ENCODE peak calls at places on chromosome 4, in four cellular contexts. F is upper lobe of right lung, P is Caco-2, X is BJ. Z is an unnamed sample.

GRCh38 chr4:10622728-10623127 is 61.8 kb downstream of the CLNK start:
- DNase-seq in F (no peak), P (no peak), X (no peak), Z (no peak)

GRCh38 chr4:40621229-40621591 is 8.5 kb downstream of the RBM47 start:
- DNase-seq in F (no peak), P (no peak), X (no peak), Z (peak)

GRCh38 chr4:22339491-22339890 is 176.4 kb downstream of the ADGRA3 start:
- DNase-seq in F (no peak), P (no peak), X (no peak), Z (no peak)

GRCh38 chr4:3238721-3239120 is 10.2 kb upstream of the MSANTD1 start:
- DNase-seq in F (no peak), P (no peak), X (no peak), Z (no peak)

GRCh38 chr4:7860600-7861158 is 79.0 kb downstream of the AFAP1 start:
- DNase-seq in F (no peak), P (no peak), X (no peak), Z (no peak)

GRCh38 chr4:14434916-14435315 is 567.4 kb upstream of the CPEB2 start:
- DNase-seq in F (no peak), P (no peak), X (no peak), Z (no peak)

GRCh38 chr4:16083217-16084191 is at the start of gene PROM1:
- DNase-seq in F (peak), P (peak), X (no peak), Z (no peak)

GRCh38 chr4:142236268-142236667 is 599.9 kb downstream of the IL15 start:
- DNase-seq in F (no peak), P (no peak), X (no peak), Z (no peak)

GRCh38 chr4:25330905-25331816 is 18.6 kb downstream of the ZCCHC4 start:
- DNase-seq in F (no peak), P (no peak), X (no peak), Z (no peak)

GRCh38 chr4:17497890-17498523 is 13.9 kb downstream of the QDPR start:
- DNase-seq in F (peak), P (no peak), X (no peak), Z (no peak)

GRCh38 chr4:83617371-83618021 is 81.6 kb downstream of the GPAT3 start:
- DNase-seq in F (no peak), P (no peak), X (no peak), Z (no peak)

GRCh38 chr4:98688416-98689290 is 30.2 kb upstream of the TSPAN5 start:
- DNase-seq in F (no peak), P (no peak), X (peak), Z (peak)

GRCh38 chr4:140724780-140725179 is 31.4 kb downstream of the TBC1D9 start:
- DNase-seq in F (no peak), P (no peak), X (no peak), Z (no peak)

GRCh38 chr4:38464328-38464727 is 199.7 kb upstream of the KLF3 start:
- DNase-seq in F (no peak), P (no peak), X (no peak), Z (no peak)

GRCh38 chr4:3630136-3630933 is 98.1 kb upstream of the LRPAP1 start:
- DNase-seq in F (no peak), P (no peak), X (no peak), Z (no peak)

GRCh38 chr4:129261584-129261983 is 165.6 kb downstream of the C4orf33 start:
- DNase-seq in F (no peak), P (no peak), X (no peak), Z (no peak)

GRCh38 chr4:129264008-129264657 is 168.2 kb downstream of the C4orf33 start:
- DNase-seq in F (no peak), P (no peak), X (no peak), Z (no peak)
- H3K4me3 ChIP-seq in F (no peak), P (no peak), X (no peak), Z (no peak)

GRCh38 chr4:116531026-116531425 is 554.4 kb downstream of the TRAM1L1 start:
- DNase-seq in F (no peak), P (no peak), X (no peak), Z (no peak)

GRCh38 chr4:116537828-116538227 is 547.5 kb downstream of the TRAM1L1 start:
- DNase-seq in F (no peak), P (no peak), X (no peak), Z (no peak)

GRCh38 chr4:116529129-116529528 is 556.2 kb downstream of the TRAM1L1 start:
- DNase-seq in F (no peak), P (no peak), X (no peak), Z (no peak)

GRCh38 chr4:116531870-116532269 is 553.5 kb downstream of the TRAM1L1 start:
- DNase-seq in F (no peak), P (no peak), X (no peak), Z (no peak)
- H3K4me3 ChIP-seq in F (no peak), P (no peak), X (no peak), Z (no peak)

DNA sequence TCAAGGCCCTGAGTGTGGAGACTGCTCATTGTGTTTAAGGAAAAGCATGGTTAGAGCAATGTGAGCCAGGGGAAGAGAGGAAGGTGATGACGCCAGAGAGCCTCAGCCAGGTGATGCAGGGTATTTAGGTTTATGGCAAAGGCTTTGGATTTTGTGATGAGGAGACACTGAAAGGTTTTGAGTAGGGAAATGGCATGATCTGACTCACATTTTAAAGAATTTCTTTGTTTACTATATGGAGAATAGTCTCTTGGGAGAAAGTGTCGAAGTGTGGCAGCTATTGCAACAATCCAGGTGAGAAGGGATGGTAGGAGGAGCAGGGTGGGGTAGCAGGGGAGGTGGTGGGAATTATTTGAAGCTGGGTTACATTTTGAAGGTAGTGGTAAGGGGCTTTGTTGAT is 293.4 kb upstream of the IGFBP7 start:
- DNase-seq in F (no peak), P (no peak), X (no peak), Z (no peak)
- H3K4me3 ChIP-seq in F (no peak), P (no peak), X (no peak), Z (no peak)

GRCh38 chr4:121096629-121097028 is 24.3 kb upstream of the NDNF start:
- DNase-seq in F (no peak), P (no peak), X (peak), Z (no peak)

GRCh38 chr4:121096174-121096573 is 23.8 kb upstream of the NDNF start:
- DNase-seq in F (no peak), P (no peak), X (no peak), Z (no peak)

GRCh38 chr4:121094297-121094966 is 22.1 kb upstream of the NDNF start:
- DNase-seq in F (no peak), P (no peak), X (no peak), Z (no peak)

GRCh38 chr4:121100093-121100775 is 27.9 kb upstream of the NDNF start:
- DNase-seq in F (no peak), P (no peak), X (no peak), Z (no peak)
- H3K4me3 ChIP-seq in F (no peak), P (no peak), X (no peak), Z (no peak)

DNA sequence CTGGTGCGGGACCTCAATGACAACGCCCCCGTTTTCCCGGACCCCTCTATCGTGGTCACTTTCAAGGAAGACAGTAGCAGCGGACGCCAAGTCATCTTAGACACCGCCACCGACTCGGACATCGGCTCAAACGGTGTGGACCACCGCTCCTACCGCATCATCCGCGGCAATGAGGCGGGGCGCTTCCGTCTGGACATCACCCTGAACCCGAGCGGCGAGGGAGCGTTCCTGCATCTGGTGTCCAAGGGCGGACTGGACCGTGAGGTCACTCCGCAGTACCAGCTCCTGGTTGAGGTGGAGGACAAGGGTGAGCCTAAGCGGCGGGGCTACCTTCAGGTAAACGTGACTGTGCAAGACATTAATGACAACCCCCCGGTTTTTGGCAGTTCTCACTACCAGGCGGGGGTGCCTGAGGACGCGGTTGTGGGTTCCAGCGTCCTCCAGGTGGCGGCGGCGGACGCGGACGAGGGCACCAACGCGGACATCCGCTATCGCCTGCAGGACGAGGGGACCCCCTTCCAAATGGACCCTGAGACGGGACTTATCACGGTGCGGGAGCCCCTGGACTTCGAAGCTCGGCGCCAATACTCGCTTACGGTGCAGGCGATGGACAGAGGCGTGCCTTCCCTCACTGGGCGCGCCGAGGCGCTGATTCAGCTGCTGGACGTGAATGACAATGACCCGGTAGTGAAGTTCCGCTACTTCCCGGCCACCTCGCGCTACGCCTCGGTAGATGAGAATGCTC is 2.2 kb downstream of the FAT4 start:
- DNase-seq in F (peak), P (no peak), X (no peak), Z (no peak)
- H3K4me3 ChIP-seq in F (peak), P (no peak), X (peak), Z (no peak)

GRCh38 chr4:186081202-186081807 is 12.3 kb downstream of the TLR3 start:
- DNase-seq in F (no peak), P (no peak), X (no peak), Z (no peak)
- H3K4me3 ChIP-seq in F (no peak), P (no peak), X (no peak), Z (no peak)

DNA sequence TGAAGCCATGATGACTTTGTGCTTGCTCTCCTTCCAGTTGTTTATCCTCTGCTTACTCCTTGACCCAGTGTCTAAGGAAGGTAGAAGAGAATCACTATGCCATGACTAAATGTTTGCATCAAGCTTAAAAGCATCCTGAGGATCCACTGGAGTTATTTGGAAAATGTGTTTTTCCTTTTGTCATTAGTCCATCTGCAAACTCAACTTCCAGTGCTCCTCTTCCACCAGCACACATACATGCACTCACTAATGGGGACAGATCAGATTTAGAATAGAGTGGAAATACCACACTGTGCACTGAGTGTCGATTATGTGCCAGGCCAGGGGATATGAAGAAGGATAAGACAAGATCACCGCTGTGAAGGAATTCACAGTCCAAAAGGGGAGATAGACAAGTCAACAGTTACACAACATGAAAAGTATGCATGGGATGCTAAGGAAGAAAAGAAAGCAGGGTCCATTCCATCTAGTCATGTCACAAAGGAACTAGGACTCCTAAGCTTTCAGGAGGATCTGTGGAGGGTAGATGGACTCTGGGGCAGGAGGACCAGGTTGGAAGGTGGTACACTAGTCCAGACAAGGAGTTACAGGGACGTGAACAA is 1.9 kb downstream of the OCIAD2 start:
- DNase-seq in F (no peak), P (no peak), X (no peak), Z (no peak)
- H3K4me3 ChIP-seq in F (no peak), P (no peak), X (no peak), Z (peak)

Z was measured in PC-9.